ENCODE peak calls at places on chromosomes 13 and 19, in nine cellular contexts. Y, K, I, Z, O, M, F, W and G are unnamed samples.

GRCh38 chr19:10920781-10921180 is 7.7 kb downstream of the YIPF2 start:
- DNase-seq in Y (no peak), K (no peak), I (no peak), Z (no peak), O (no peak), M (no peak), F (no peak), W (no peak), G (no peak)

GRCh38 chr19:41887711-41888382 is 4.9 kb downstream of the ARHGEF1 start:
- DNase-seq in Y (no peak), K (no peak), I (peak), Z (peak), O (peak), M (peak), F (no peak), W (no peak), G (no peak)

GRCh38 chr19:13100031-13100588 is 2.5 kb downstream of the LYL1 start:
- DNase-seq in Y (no peak), K (no peak), I (peak), Z (no peak), O (peak), M (no peak), F (no peak), W (peak), G (no peak)

GRCh38 chr13:34064456-34065205 is 246.7 kb downstream of the RFC3 start:
- DNase-seq in Y (no peak), K (no peak), I (no peak), Z (no peak), O (no peak), M (no peak), F (no peak), W (no peak), G (no peak)

GRCh38 chr19:58356971-58357797 is 3.9 kb upstream of the A1BG start:
- DNase-seq in Y (no peak), K (no peak), I (peak), Z (no peak), O (no peak), M (no peak), F (no peak), W (no peak), G (no peak)

GRCh38 chr13:53010374-53011105 is 18.1 kb upstream of the OLFM4 start:
- DNase-seq in Y (no peak), K (no peak), I (no peak), Z (peak), O (peak), M (no peak), F (no peak), W (no peak), G (no peak)

GRCh38 chr19:46716672-46717033 is 261 bp downstream of the PRKD2 start:
- DNase-seq in Y (no peak), K (no peak), I (peak), Z (no peak), O (no peak), M (no peak), F (peak), W (no peak), G (no peak)

GRCh38 chr19:8397291-8397690 is 7.1 kb downstream of the RAB11B start:
- DNase-seq in Y (no peak), K (no peak), I (no peak), Z (no peak), O (peak), M (no peak), F (no peak), W (no peak), G (no peak)

GRCh38 chr13:48950507-48950886 is 25.2 kb upstream of the FNDC3A start:
- DNase-seq in Y (no peak), K (no peak), I (peak), Z (peak), O (peak), M (no peak), F (no peak), W (no peak), G (peak)

GRCh38 chr13:48891586-48891985 is 84.1 kb upstream of the FNDC3A start:
- DNase-seq in Y (no peak), K (no peak), I (peak), Z (peak), O (peak), M (no peak), F (no peak), W (peak), G (no peak)

GRCh38 chr13:44796597-44797517 is 192.4 kb downstream of the NUFIP1 start:
- DNase-seq in Y (no peak), K (no peak), I (no peak), Z (no peak), O (no peak), M (no peak), F (no peak), W (no peak), G (no peak)

GRCh38 chr13:40407567-40407966 is 258.9 kb downstream of the FOXO1 start:
- DNase-seq in Y (no peak), K (no peak), I (no peak), Z (no peak), O (peak), M (no peak), F (no peak), W (no peak), G (no peak)

GRCh38 chr13:27211771-27212364 is 39.5 kb upstream of the RPL21 start:
- DNase-seq in Y (peak), K (no peak), I (peak), Z (peak), O (peak), M (no peak), F (no peak), W (peak), G (no peak)

GRCh38 chr19:19817357-19817756 is 4.2 kb downstream of the ZNF506 start:
- DNase-seq in Y (no peak), K (no peak), I (no peak), Z (no peak), O (no peak), M (no peak), F (no peak), W (no peak), G (no peak)

GRCh38 chr19:29630661-29631060 is 24.6 kb downstream of the POP4 start:
- DNase-seq in Y (no peak), K (no peak), I (peak), Z (no peak), O (peak), M (no peak), F (no peak), W (no peak), G (no peak)

GRCh38 chr13:48531416-48532145 is 1.3 kb downstream of the RCBTB2 start:
- DNase-seq in Y (no peak), K (no peak), I (no peak), Z (peak), O (no peak), M (no peak), F (no peak), W (peak), G (no peak)

GRCh38 chr19:58021541-58022282 is 12.1 kb upstream of the ZSCAN1 start:
- DNase-seq in Y (no peak), K (no peak), I (peak), Z (peak), O (peak), M (peak), F (peak), W (peak), G (no peak)